ENCODE peak calls at places on chromosomes 12 and 14, in nine cellular contexts. One of them, this sample, is unnamed.
A peak's percentile ranks its signal among the peaks of the same experiment; 100 is the strongest.

GRCh38 chr12:125936502-125936901 is 871.3 kb downstream of the AACS start:
- DNase-seq in heart left ventricle: no peak
- DNase-seq in brain microvascular endothelial cell: no peak
- DNase-seq in HL-60: no peak
- DNase-seq in T-helper 17 cell: no peak
- DNase-seq in GM23338: no peak
- DNase-seq in AG08395: no peak
- DNase-seq in tibial nerve: no peak
- DNase-seq in fibroblast of the aortic adventitia: no peak
- DNase-seq in this sample: no peak

GRCh38 chr12:78671295-78671694 is 193.3 kb upstream of the SYT1 start:
- DNase-seq in heart left ventricle: no peak
- DNase-seq in brain microvascular endothelial cell: peak; percentile 97
- DNase-seq in HL-60: no peak
- DNase-seq in T-helper 17 cell: no peak
- DNase-seq in GM23338: no peak
- DNase-seq in AG08395: no peak
- DNase-seq in tibial nerve: no peak
- DNase-seq in fibroblast of the aortic adventitia: peak; percentile 87
- DNase-seq in this sample: peak; percentile 40

GRCh38 chr12:18139989-18140596 is 50.1 kb upstream of the RERGL start:
- DNase-seq in heart left ventricle: no peak
- DNase-seq in brain microvascular endothelial cell: no peak
- DNase-seq in HL-60: no peak
- DNase-seq in T-helper 17 cell: no peak
- DNase-seq in GM23338: peak; percentile 63
- DNase-seq in AG08395: peak; percentile 20
- DNase-seq in tibial nerve: no peak
- DNase-seq in fibroblast of the aortic adventitia: peak; percentile 73
- DNase-seq in this sample: no peak

GRCh38 chr14:89773644-89774316 is 180.8 kb downstream of the EFCAB11 start:
- DNase-seq in heart left ventricle: no peak
- DNase-seq in brain microvascular endothelial cell: peak; percentile 50
- DNase-seq in HL-60: peak; percentile 88
- DNase-seq in T-helper 17 cell: no peak
- DNase-seq in GM23338: peak; percentile 75
- DNase-seq in AG08395: no peak
- DNase-seq in tibial nerve: no peak
- DNase-seq in fibroblast of the aortic adventitia: no peak
- DNase-seq in this sample: peak; percentile 18

GRCh38 chr12:121015825-121016766 is at the start of gene C12orf43:
- DNase-seq in heart left ventricle: peak; percentile 91
- DNase-seq in brain microvascular endothelial cell: peak; percentile 93
- DNase-seq in HL-60: peak; percentile 95
- DNase-seq in T-helper 17 cell: peak; percentile 77
- DNase-seq in GM23338: peak; percentile 98
- DNase-seq in AG08395: peak; percentile 96
- DNase-seq in tibial nerve: peak; percentile 85
- DNase-seq in fibroblast of the aortic adventitia: peak; percentile 88
- DNase-seq in this sample: peak; percentile 81

GRCh38 chr14:71665157-71665556 is 267.1 kb upstream of the RGS6 start:
- DNase-seq in heart left ventricle: no peak
- DNase-seq in brain microvascular endothelial cell: peak; percentile 68
- DNase-seq in HL-60: no peak
- DNase-seq in T-helper 17 cell: no peak
- DNase-seq in GM23338: no peak
- DNase-seq in AG08395: peak; percentile 60
- DNase-seq in tibial nerve: no peak
- DNase-seq in fibroblast of the aortic adventitia: peak; percentile 88
- DNase-seq in this sample: peak; percentile 14

GRCh38 chr14:97177016-97177415 is 379.8 kb downstream of the VRK1 start:
- DNase-seq in heart left ventricle: no peak
- DNase-seq in brain microvascular endothelial cell: no peak
- DNase-seq in HL-60: peak; percentile 15
- DNase-seq in T-helper 17 cell: no peak
- DNase-seq in GM23338: peak; percentile 64
- DNase-seq in AG08395: no peak
- DNase-seq in tibial nerve: no peak
- DNase-seq in fibroblast of the aortic adventitia: no peak
- DNase-seq in this sample: peak; percentile 49

GRCh38 chr14:34187645-34188044 is 236.8 kb upstream of the EGLN3 start:
- DNase-seq in heart left ventricle: no peak
- DNase-seq in brain microvascular endothelial cell: no peak
- DNase-seq in HL-60: no peak
- DNase-seq in T-helper 17 cell: no peak
- DNase-seq in GM23338: no peak
- DNase-seq in AG08395: no peak
- DNase-seq in tibial nerve: no peak
- DNase-seq in fibroblast of the aortic adventitia: no peak
- DNase-seq in this sample: no peak

GRCh38 chr14:94571395-94571794 is 9.8 kb upstream of the SERPINA5 start:
- DNase-seq in heart left ventricle: no peak
- DNase-seq in brain microvascular endothelial cell: no peak
- DNase-seq in HL-60: no peak
- DNase-seq in T-helper 17 cell: no peak
- DNase-seq in GM23338: no peak
- DNase-seq in AG08395: no peak
- DNase-seq in tibial nerve: no peak
- DNase-seq in fibroblast of the aortic adventitia: peak; percentile 49
- DNase-seq in this sample: no peak

GRCh38 chr12:96112733-96113132 is 77.3 kb upstream of the LTA4H start:
- DNase-seq in heart left ventricle: no peak
- DNase-seq in brain microvascular endothelial cell: no peak
- DNase-seq in HL-60: no peak
- DNase-seq in T-helper 17 cell: no peak
- DNase-seq in GM23338: no peak
- DNase-seq in AG08395: no peak
- DNase-seq in tibial nerve: no peak
- DNase-seq in fibroblast of the aortic adventitia: no peak
- DNase-seq in this sample: no peak

GRCh38 chr12:29739279-29739991 is 44.3 kb downstream of the TMTC1 start:
- DNase-seq in heart left ventricle: no peak
- DNase-seq in brain microvascular endothelial cell: peak; percentile 56
- DNase-seq in HL-60: no peak
- DNase-seq in T-helper 17 cell: no peak
- DNase-seq in GM23338: no peak
- DNase-seq in AG08395: no peak
- DNase-seq in tibial nerve: no peak
- DNase-seq in fibroblast of the aortic adventitia: peak; percentile 40
- DNase-seq in this sample: no peak

GRCh38 chr12:129687731-129688130 is 216.1 kb downstream of the TMEM132D start:
- DNase-seq in heart left ventricle: no peak
- DNase-seq in brain microvascular endothelial cell: no peak
- DNase-seq in HL-60: no peak
- DNase-seq in T-helper 17 cell: no peak
- DNase-seq in GM23338: no peak
- DNase-seq in AG08395: no peak
- DNase-seq in tibial nerve: no peak
- DNase-seq in fibroblast of the aortic adventitia: no peak
- DNase-seq in this sample: no peak

GRCh38 chr14:78614651-78615050 is 444.5 kb downstream of the NRXN3 start:
- DNase-seq in heart left ventricle: no peak
- DNase-seq in brain microvascular endothelial cell: no peak
- DNase-seq in HL-60: no peak
- DNase-seq in T-helper 17 cell: no peak
- DNase-seq in GM23338: no peak
- DNase-seq in AG08395: no peak
- DNase-seq in tibial nerve: no peak
- DNase-seq in fibroblast of the aortic adventitia: no peak
- DNase-seq in this sample: no peak

GRCh38 chr12:18581232-18581962 is 156.4 kb downstream of the PLCZ1 start:
- DNase-seq in heart left ventricle: no peak
- DNase-seq in brain microvascular endothelial cell: no peak
- DNase-seq in HL-60: no peak
- DNase-seq in T-helper 17 cell: no peak
- DNase-seq in GM23338: no peak
- DNase-seq in AG08395: no peak
- DNase-seq in tibial nerve: no peak
- DNase-seq in fibroblast of the aortic adventitia: no peak
- DNase-seq in this sample: no peak